ENCODE peak calls at places on chromosomes 5 and 9, in six cellular contexts. P is body of pancreas; S is ELF-1; H is left ventricle myocardium superior; R is GM13976; A is CD4-positive, CD25-positive, alpha-beta regulatory T cell. J is an unnamed sample.
A peak's percentile ranks its signal among the peaks of the same experiment; 100 is the strongest.

GRCh38 chr5:153496835-153497234 is 6.4 kb downstream of the GRIA1 start:
- DNase-seq in P (no peak), S (no peak), H (no peak), R (no peak), A (no peak), J (no peak)

GRCh38 chr5:150503386-150503785 is 4.5 kb upstream of the NDST1 start:
- DNase-seq in P (peak; percentile 61), S (no peak), H (no peak), R (no peak), A (no peak), J (no peak)

GRCh38 chr9:72858089-72858912 is 94.6 kb downstream of the ALDH1A1 start:
- DNase-seq in P (peak; percentile 43), S (peak; percentile 32), H (no peak), R (no peak), A (no peak), J (no peak)

GRCh38 chr9:73135394-73135793 is 16.3 kb upstream of the ANXA1 start:
- DNase-seq in P (no peak), S (no peak), H (no peak), R (no peak), A (no peak), J (no peak)

GRCh38 chr9:89845321-89845720 is 240.5 kb downstream of the GADD45G start:
- DNase-seq in P (no peak), S (no peak), H (no peak), R (no peak), A (no peak), J (no peak)

GRCh38 chr9:124776952-124777645 is at the start of gene OLFML2A:
- DNase-seq in P (no peak), S (peak; percentile 44), H (peak; percentile 67), R (peak; percentile 72), A (no peak), J (peak; percentile 61)

GRCh38 chr5:155839251-155840037 is 487.5 kb upstream of the SGCD start:
- DNase-seq in P (no peak), S (no peak), H (no peak), R (no peak), A (no peak), J (no peak)

GRCh38 chr9:33082538-33083326 is 6.3 kb upstream of the SMU1 start:
- DNase-seq in P (no peak), S (no peak), H (no peak), R (no peak), A (no peak), J (no peak)

GRCh38 chr5:78046006-78046405 is 248.5 kb downstream of the AP3B1 start:
- DNase-seq in P (no peak), S (peak; percentile 84), H (no peak), R (no peak), A (no peak), J (no peak)

GRCh38 chr5:84290161-84290560 is 94.5 kb downstream of the EDIL3 start:
- DNase-seq in P (no peak), S (no peak), H (no peak), R (no peak), A (no peak), J (no peak)

GRCh38 chr5:91311168-91311696 is 71.9 kb downstream of the ARRDC3 start:
- DNase-seq in P (no peak), S (no peak), H (no peak), R (no peak), A (no peak), J (no peak)

GRCh38 chr5:133691448-133691847 is 79.1 kb upstream of the FSTL4 start:
- DNase-seq in P (no peak), S (no peak), H (no peak), R (no peak), A (no peak), J (no peak)

GRCh38 chr5:113397046-113397445 is 37.7 kb downstream of the TSSK1B start:
- DNase-seq in P (no peak), S (no peak), H (no peak), R (no peak), A (no peak), J (no peak)

GRCh38 chr5:23072179-23072578 is 219.0 kb upstream of the CDH12 start:
- DNase-seq in P (no peak), S (no peak), H (no peak), R (peak; percentile 15), A (no peak), J (peak; percentile 7)

GRCh38 chr9:99365233-99365980 is 143.3 kb downstream of the SEC61B start:
- DNase-seq in P (no peak), S (no peak), H (no peak), R (no peak), A (no peak), J (no peak)

GRCh38 chr9:95025213-95026170 is 292.0 kb downstream of the FANCC start:
- DNase-seq in P (peak; percentile 96), S (no peak), H (peak; percentile 75), R (no peak), A (no peak), J (no peak)

GRCh38 chr5:55021465-55021864 is 2.6 kb upstream of the GZMK start:
- DNase-seq in P (no peak), S (no peak), H (no peak), R (no peak), A (no peak), J (no peak)

J was measured in GM10248.